ENCODE peak calls at places on chromosomes 6 and 20, in six cellular contexts. P is HCT116, K is HepG2, T is GM12878, W is H1, Y is K562. E is an unnamed sample.

GRCh38 chr6:46935687-46936086 is 13.9 kb upstream of the ADGRF5 start:
- DNase-seq in T (no peak), P (no peak), Y (no peak), W (peak; percentile 49), K (no peak), E (peak; percentile 11)

GRCh38 chr20:61502433-61502832 is 250.4 kb downstream of the CDH4 start:
- DNase-seq in W (no peak), K (no peak), T (no peak), P (no peak), Y (no peak), E (no peak)

GRCh38 chr6:108838101-108838717 is 10.0 kb upstream of the ARMC2 start:
- DNase-seq in W (peak; percentile 83), Y (peak; percentile 41), P (no peak), K (no peak), T (no peak), E (peak; percentile 33)

GRCh38 chr6:137589067-137589848 is 95.1 kb upstream of the OLIG3 start:
- DNase-seq in T (peak; percentile 74), P (peak; percentile 57), W (peak; percentile 65), K (peak; percentile 92), Y (peak; percentile 65), E (peak; percentile 69)

GRCh38 chr20:49724637-49725606 is 11.2 kb upstream of the B4GALT5 start:
- DNase-seq in Y (peak; percentile 31), K (peak; percentile 61), T (no peak), W (no peak), P (no peak), E (no peak)

GRCh38 chr20:44914924-44915323 is 5.1 kb downstream of the PABPC1L start:
- DNase-seq in W (no peak), T (no peak), Y (no peak), K (no peak), P (no peak), E (no peak)

GRCh38 chr6:131602913-131603312 is 25.1 kb downstream of the MED23 start:
- DNase-seq in W (no peak), T (no peak), P (no peak), Y (no peak), K (no peak), E (no peak)

GRCh38 chr20:44532981-44533331 is 11.1 kb upstream of the SERINC3 start:
- DNase-seq in P (no peak), W (no peak), T (no peak), K (peak; percentile 58), Y (no peak), E (no peak)

GRCh38 chr20:50948132-50948785 is 10.1 kb downstream of the DPM1 start:
- DNase-seq in W (no peak), P (no peak), Y (no peak), T (no peak), K (no peak), E (no peak)

GRCh38 chr6:139371421-139372253 is 2.8 kb downstream of the CITED2 start:
- DNase-seq in P (no peak), Y (no peak), W (no peak), K (no peak), T (no peak), E (no peak)

GRCh38 chr6:33317418-33317667 is 201 bp downstream of the ZBTB22 start:
- DNase-seq in Y (no peak), K (no peak), W (peak; percentile 83), T (no peak), P (no peak), E (no peak)

GRCh38 chr6:9745476-9745875 is 669.4 kb downstream of the TFAP2A start:
- DNase-seq in K (no peak), Y (no peak), W (no peak), T (no peak), P (no peak), E (no peak)

GRCh38 chr6:145028144-145028818 is 707.0 kb downstream of the EPM2A start:
- DNase-seq in Y (peak; percentile 59), P (peak; percentile 71), T (no peak), K (peak; percentile 11), W (no peak), E (no peak)

GRCh38 chr20:63086421-63087235 is 79.9 kb upstream of the BHLHE23 start:
- DNase-seq in P (no peak), T (no peak), W (peak; percentile 42), K (no peak), Y (no peak), E (no peak)

GRCh38 chr6:158655569-158656450 is 6.0 kb downstream of the SYTL3 start:
- DNase-seq in W (no peak), P (no peak), K (no peak), Y (no peak), T (no peak), E (no peak)

GRCh38 chr6:157800420-157801237 is 22.4 kb upstream of the SNX9 start:
- DNase-seq in T (peak; percentile 76), K (no peak), W (no peak), Y (no peak), P (no peak), E (no peak)

GRCh38 chr20:651713-652610 is 1.0 kb downstream of the SRXN1 start:
- DNase-seq in K (no peak), W (no peak), P (no peak), T (no peak), Y (peak; percentile 78), E (no peak)

GRCh38 chr6:111057074-111057752 is 30.1 kb upstream of the SLC16A10 start:
- DNase-seq in P (peak; percentile 50), K (peak; percentile 32), T (no peak), W (no peak), Y (peak; percentile 61), E (no peak)

GRCh38 chr6:31945507-31946369 is at the start of gene CFB:
- DNase-seq in Y (no peak), T (no peak), P (no peak), W (no peak), K (peak; percentile 100), E (no peak)

GRCh38 chr20:35515949-35516645 is 13.4 kb downstream of the C20orf173 start:
- DNase-seq in K (no peak), T (no peak), W (no peak), P (peak; percentile 44), Y (peak; percentile 22), E (no peak)

GRCh38 chr20:37392441-37393195 is 46.7 kb downstream of the SRC start:
- DNase-seq in W (no peak), Y (peak; percentile 64), K (peak; percentile 67), T (no peak), P (no peak), E (no peak)

GRCh38 chr6:19851273-19852089 is 14.3 kb downstream of the ID4 start:
- DNase-seq in Y (peak; percentile 45), T (no peak), W (peak; percentile 49), K (peak; percentile 87), P (peak; percentile 49), E (no peak)

GRCh38 chr6:72175936-72176335 is 289.6 kb downstream of the RIMS1 start:
- DNase-seq in Y (no peak), K (no peak), P (no peak), T (no peak), W (no peak), E (no peak)

GRCh38 chr6:8219352-8219943 is 117.1 kb upstream of the EEF1E1 start:
- DNase-seq in K (peak; percentile 53), W (peak; percentile 59), P (peak; percentile 23), Y (peak; percentile 71), T (no peak), E (no peak)
- TF ChIP-seq YY1 in K (no peak), W (no peak), P (no peak), Y (no peak), T (peak; percentile 50), E (no peak)

GRCh38 chr6:150697515-150697914 is 97.8 kb downstream of the PLEKHG1 start:
- DNase-seq in W (no peak), Y (no peak), P (no peak), K (no peak), T (no peak), E (no peak)
- TF ChIP-seq ZNF274 in W (no peak), Y (no peak), P (no peak), K (no peak), T (no peak), E (no peak)

GRCh38 chr20:8670207-8670899 is 398.5 kb upstream of the PLCB4 start:
- DNase-seq in K (no peak), W (no peak), P (no peak), T (no peak), Y (no peak), E (no peak)
- TF ChIP-seq YY1 in K (no peak), W (no peak), P (no peak), T (no peak), Y (no peak), E (no peak)

DNA sequence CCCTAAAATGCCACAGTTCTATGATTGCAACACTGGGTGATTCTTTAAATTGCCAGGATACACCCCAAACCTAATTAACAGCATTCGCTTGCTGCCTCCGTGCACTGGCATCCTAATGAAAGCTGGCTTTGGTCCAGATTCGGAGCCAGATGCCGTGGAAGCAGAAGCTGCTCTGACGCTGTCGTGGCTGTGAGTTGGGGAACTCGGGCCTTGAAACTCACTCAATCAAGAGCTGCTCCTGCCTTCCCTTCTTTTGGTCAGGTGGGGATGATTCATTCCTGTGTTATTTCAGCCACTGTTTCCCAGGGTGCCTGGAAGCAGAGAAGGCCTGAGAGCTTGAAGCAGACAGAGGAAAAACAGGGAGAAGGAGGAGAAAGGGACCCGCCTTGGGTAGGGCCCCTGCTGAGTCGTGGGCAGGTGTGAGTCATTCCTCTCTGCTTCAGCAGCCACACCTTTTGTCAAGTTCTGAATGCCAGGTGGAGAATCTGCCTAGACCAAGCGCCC is 36.2 kb upstream of the DSP start:
- DNase-seq in K (peak; percentile 65), T (no peak), W (peak; percentile 65), Y (peak; percentile 6), P (peak; percentile 98), E (peak; percentile 75)
- TF ChIP-seq ZNF274 in K (no peak), T (no peak), W (no peak), Y (no peak), P (no peak), E (no peak)

GRCh38 chr20:53917145-53918009 is 153.0 kb downstream of the BCAS1 start:
- DNase-seq in P (no peak), W (no peak), T (peak; percentile 93), K (no peak), Y (peak; percentile 84), E (no peak)
- TF ChIP-seq YY1 in P (no peak), W (no peak), T (peak; percentile 62), K (no peak), Y (no peak), E (no peak)

DNA sequence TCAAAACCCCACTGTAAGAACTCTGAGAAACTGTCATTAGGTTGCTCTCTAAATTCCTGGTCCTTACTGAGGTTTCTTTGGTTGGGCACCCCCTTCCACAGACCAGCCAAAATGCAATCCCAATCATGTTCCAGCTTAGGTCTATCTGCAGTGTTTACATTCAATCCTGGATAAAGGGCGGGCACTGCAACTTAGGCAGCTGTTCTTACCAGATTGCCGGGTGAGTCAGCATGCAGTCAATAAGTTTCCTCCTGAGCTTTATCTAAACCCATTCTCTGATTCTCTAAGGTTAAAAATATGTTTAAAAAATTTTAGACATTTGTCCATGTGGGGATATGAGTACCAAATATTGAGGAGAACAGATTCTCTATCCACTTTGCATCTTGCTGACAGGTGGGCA is 197.8 kb downstream of the HAO1 start:
- DNase-seq in K (no peak), P (no peak), W (no peak), Y (no peak), T (no peak), E (no peak)
- TF ChIP-seq ZNF274 in K (no peak), P (no peak), W (no peak), Y (no peak), T (no peak), E (no peak)